ENCODE peak calls at places on chromosomes 11 and 22, in ten cellular contexts. T is pancreas, A is glutamatergic neuron, S is HFFc6, N is mesothelial cell of epicardium, P is AG10803, K is kidney epithelial cell, H is ovary, V is fibroblast of the aortic adventitia, J is neural progenitor cell. X is an unnamed sample.

GRCh38 chr11:63512816-63513215 is 6.9 kb downstream of the LGALS12 start:
- DNase-seq in S (no peak), T (no peak), A (no peak), V (no peak), K (no peak), P (no peak), N (no peak), J (no peak), H (no peak), X (no peak)

GRCh38 chr11:11468919-11469318 is 115.9 kb upstream of the CSNK2A3 start:
- DNase-seq in S (peak), N (no peak), H (no peak), A (no peak), J (no peak), T (no peak), P (no peak), V (peak), K (no peak), X (no peak)

GRCh38 chr11:35955636-35956035 is 11.8 kb downstream of the LDLRAD3 start:
- DNase-seq in V (no peak), P (no peak), H (no peak), S (no peak), A (no peak), K (no peak), N (no peak), T (no peak), J (no peak), X (no peak)

GRCh38 chr11:67355794-67356550 is 2.6 kb upstream of the POLD4 start:
- DNase-seq in J (peak), A (no peak), H (no peak), V (no peak), P (no peak), T (no peak), K (no peak), S (no peak), N (no peak), X (no peak)

GRCh38 chr11:119896387-119897045 is 167.5 kb upstream of the NECTIN1 start:
- DNase-seq in J (no peak), S (no peak), N (no peak), V (no peak), H (no peak), A (no peak), P (no peak), K (no peak), T (no peak), X (no peak)

GRCh38 chr11:36165638-36166389 is 123.4 kb downstream of the COMMD9 start:
- DNase-seq in K (no peak), J (no peak), A (no peak), V (no peak), S (no peak), H (no peak), N (no peak), P (no peak), T (no peak), X (no peak)

GRCh38 chr11:82722236-82722635 is 11.4 kb downstream of the FAM181B start:
- DNase-seq in P (peak), V (no peak), S (peak), N (no peak), J (no peak), A (no peak), T (no peak), H (no peak), K (no peak), X (no peak)

GRCh38 chr11:95829580-95830259 is 39.4 kb downstream of the CEP57 start:
- DNase-seq in P (peak), J (no peak), N (no peak), T (no peak), A (no peak), V (peak), K (no peak), S (peak), H (no peak), X (peak)

GRCh38 chr11:9527481-9528140 is 45.9 kb upstream of the WEE1 start:
- DNase-seq in J (no peak), A (no peak), P (peak), T (no peak), K (no peak), H (no peak), V (peak), S (peak), N (no peak), X (peak)

GRCh38 chr11:23903044-23903704 is 593.7 kb upstream of the LUZP2 start:
- DNase-seq in K (peak), A (no peak), N (no peak), V (peak), T (no peak), H (no peak), S (peak), P (peak), J (no peak), X (peak)

GRCh38 chr22:36048911-36049677 is 20.5 kb upstream of the RBFOX2 start:
- DNase-seq in J (no peak), S (no peak), K (no peak), V (peak), A (no peak), P (peak), N (no peak), T (no peak), H (no peak), X (peak)

GRCh38 chr11:69939551-69940245 is 120.5 kb upstream of the FGF3 start:
- DNase-seq in V (peak), H (peak), T (peak), A (peak), S (no peak), N (no peak), K (no peak), P (no peak), J (no peak), X (no peak)

GRCh38 chr22:21587803-21588611 is 20.5 kb downstream of the UBE2L3 start:
- DNase-seq in V (peak), J (no peak), P (peak), H (no peak), S (peak), A (no peak), K (no peak), T (no peak), N (no peak), X (no peak)

GRCh38 chr11:68396526-68396925 is 64.0 kb upstream of the PPP6R3 start:
- DNase-seq in V (no peak), K (no peak), P (no peak), H (no peak), J (no peak), A (peak), T (peak), S (no peak), N (no peak), X (no peak)

GRCh38 chr11:27720277-27720830 is 20.1 kb upstream of the BDNF start:
- DNase-seq in A (peak), V (peak), N (peak), P (no peak), H (peak), J (peak), S (peak), K (no peak), T (no peak), X (peak)

GRCh38 chr11:121300313-121300971 is 7.9 kb downstream of the SC5D start:
- DNase-seq in T (no peak), V (no peak), N (no peak), H (no peak), P (no peak), J (no peak), K (no peak), S (no peak), A (no peak), X (no peak)

GRCh38 chr11:44078794-44079193 is 12.7 kb downstream of the ACCS start:
- DNase-seq in V (no peak), J (no peak), T (no peak), K (no peak), S (no peak), N (no peak), A (no peak), P (no peak), H (no peak), X (no peak)

GRCh38 chr22:21451545-21452520 is 15.4 kb upstream of the TMEM191C start:
- DNase-seq in T (peak), P (no peak), H (no peak), N (no peak), J (peak), A (peak), V (no peak), S (no peak), K (no peak), X (no peak)

GRCh38 chr11:83147895-83148294 is 9.0 kb upstream of the PCF11 start:
- DNase-seq in K (no peak), N (no peak), J (no peak), V (no peak), P (no peak), S (no peak), T (no peak), H (no peak), A (no peak), X (no peak)

GRCh38 chr11:77353131-77353530 is 51.6 kb upstream of the GDPD4 start:
- DNase-seq in N (no peak), V (no peak), S (no peak), K (no peak), J (no peak), A (no peak), H (no peak), P (peak), T (no peak), X (no peak)

GRCh38 chr22:39349967-39350802 is at the start of gene SYNGR1:
- DNase-seq in S (no peak), H (peak), K (no peak), N (no peak), V (no peak), J (peak), T (peak), A (peak), P (no peak), X (no peak)

GRCh38 chr11:17519486-17519885 is 24.7 kb downstream of the USH1C start:
- DNase-seq in N (no peak), J (no peak), P (no peak), A (no peak), S (no peak), K (no peak), T (no peak), V (no peak), H (no peak), X (no peak)

GRCh38 chr22:42905702-42906183 is 48.7 kb upstream of the ARFGAP3 start:
- DNase-seq in K (no peak), P (no peak), T (peak), H (peak), J (no peak), S (no peak), A (no peak), V (no peak), N (no peak), X (peak)

GRCh38 chr22:42909363-42910058 is 52.4 kb upstream of the ARFGAP3 start:
- DNase-seq in S (no peak), K (no peak), N (no peak), A (no peak), P (no peak), V (no peak), H (no peak), T (no peak), J (no peak), X (no peak)

GRCh38 chr11:133978816-133979215 is 22.0 kb upstream of the IGSF9B start:
- DNase-seq in H (no peak), K (no peak), P (peak), T (peak), S (peak), J (no peak), N (no peak), A (no peak), V (no peak), X (peak)

GRCh38 chr22:35604671-35605457 is 12.3 kb downstream of the MB start:
- DNase-seq in A (no peak), J (no peak), V (no peak), S (no peak), N (no peak), H (no peak), K (no peak), P (peak), T (peak), X (peak)

GRCh38 chr11:32435511-32435946 is at the start of gene WT1:
- DNase-seq in A (peak), H (peak), V (peak), K (peak), S (no peak), J (peak), T (no peak), P (no peak), N (no peak), X (no peak)

GRCh38 chr11:12377106-12377823 is at the start of gene PARVA:
- DNase-seq in H (peak), A (peak), K (no peak), N (peak), P (peak), T (peak), J (peak), V (peak), S (peak), X (peak)

GRCh38 chr11:995752-996420 is 40.6 kb downstream of the MUC6 start:
- DNase-seq in J (peak), T (peak), A (peak), S (no peak), K (peak), N (peak), P (no peak), V (no peak), H (no peak), X (no peak)

GRCh38 chr11:99822846-99823565 is 802.3 kb downstream of the CNTN5 start:
- DNase-seq in A (no peak), N (no peak), P (no peak), T (no peak), S (no peak), H (no peak), K (no peak), V (no peak), J (no peak), X (no peak)

GRCh38 chr11:118263694-118264567 is at the start of gene MPZL2:
- DNase-seq in H (no peak), K (no peak), N (no peak), T (peak), P (no peak), V (no peak), S (no peak), A (peak), J (peak), X (peak)

GRCh38 chr22:44127353-44127752 is 53.4 kb upstream of the PARVG start:
- DNase-seq in P (no peak), N (no peak), H (peak), A (no peak), V (peak), K (no peak), T (no peak), J (no peak), S (no peak), X (no peak)

GRCh38 chr22:27987557-27987956 is 68.5 kb upstream of the PITPNB start:
- DNase-seq in J (no peak), V (peak), H (no peak), A (no peak), P (peak), S (peak), T (no peak), N (no peak), K (peak), X (no peak)

GRCh38 chr22:29871684-29872083 is 11.3 kb upstream of the MTMR3 start:
- DNase-seq in V (no peak), J (peak), K (no peak), P (no peak), T (no peak), H (no peak), N (peak), S (no peak), A (no peak), X (no peak)

GRCh38 chr11:123483058-123483457 is 53.0 kb downstream of the GRAMD1B start:
- DNase-seq in J (no peak), T (no peak), K (no peak), H (no peak), S (no peak), N (no peak), V (peak), A (no peak), P (peak), X (peak)

GRCh38 chr22:40766956-40767355 is 52.2 kb downstream of the SLC25A17 start:
- DNase-seq in A (no peak), N (no peak), H (no peak), K (peak), T (no peak), V (no peak), S (no peak), J (no peak), P (no peak), X (no peak)

GRCh38 chr11:45931739-45932138 is 9.3 kb downstream of the LARGE2 start:
- DNase-seq in T (no peak), V (no peak), K (no peak), N (no peak), P (no peak), A (no peak), J (no peak), H (no peak), S (no peak), X (peak)

DNA sequence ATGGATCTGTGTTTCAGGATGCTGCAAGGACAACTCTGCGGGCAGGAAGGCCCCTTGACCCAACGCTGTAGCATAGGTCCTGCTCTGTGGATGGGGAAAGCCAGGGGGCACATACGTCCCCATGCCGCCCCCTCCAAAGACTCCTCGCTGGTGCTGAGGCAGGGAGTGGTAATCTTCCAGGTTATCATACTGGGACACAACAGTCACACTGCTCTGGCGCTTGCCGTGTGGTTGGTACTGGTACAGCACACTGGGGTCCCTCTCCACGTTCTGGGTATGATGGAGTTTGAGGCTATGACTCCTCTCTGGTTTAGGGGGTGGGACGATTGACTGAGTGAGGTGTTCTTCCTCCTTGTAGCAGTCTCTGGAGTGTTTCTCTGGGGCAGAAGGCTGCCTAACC is 26.2 kb upstream of the TP53AIP1 start:
- DNase-seq in T (no peak), V (no peak), J (no peak), S (no peak), K (no peak), A (no peak), H (no peak), P (no peak), N (no peak), X (no peak)
- TF ChIP-seq CTCF in T (no peak), V (no peak), J (no peak), S (no peak), K (no peak), A (no peak), H (no peak), P (no peak), N (no peak), X (no peak)

GRCh38 chr11:2298795-2299747 is 2.6 kb downstream of the C11orf21 start:
- DNase-seq in P (no peak), A (peak), S (no peak), J (peak), K (no peak), N (no peak), H (peak), T (peak), V (no peak), X (peak)
- TF ChIP-seq CTCF in P (no peak), A (no peak), S (peak), J (peak), K (peak), N (no peak), H (no peak), T (peak), V (peak), X (peak)

DNA sequence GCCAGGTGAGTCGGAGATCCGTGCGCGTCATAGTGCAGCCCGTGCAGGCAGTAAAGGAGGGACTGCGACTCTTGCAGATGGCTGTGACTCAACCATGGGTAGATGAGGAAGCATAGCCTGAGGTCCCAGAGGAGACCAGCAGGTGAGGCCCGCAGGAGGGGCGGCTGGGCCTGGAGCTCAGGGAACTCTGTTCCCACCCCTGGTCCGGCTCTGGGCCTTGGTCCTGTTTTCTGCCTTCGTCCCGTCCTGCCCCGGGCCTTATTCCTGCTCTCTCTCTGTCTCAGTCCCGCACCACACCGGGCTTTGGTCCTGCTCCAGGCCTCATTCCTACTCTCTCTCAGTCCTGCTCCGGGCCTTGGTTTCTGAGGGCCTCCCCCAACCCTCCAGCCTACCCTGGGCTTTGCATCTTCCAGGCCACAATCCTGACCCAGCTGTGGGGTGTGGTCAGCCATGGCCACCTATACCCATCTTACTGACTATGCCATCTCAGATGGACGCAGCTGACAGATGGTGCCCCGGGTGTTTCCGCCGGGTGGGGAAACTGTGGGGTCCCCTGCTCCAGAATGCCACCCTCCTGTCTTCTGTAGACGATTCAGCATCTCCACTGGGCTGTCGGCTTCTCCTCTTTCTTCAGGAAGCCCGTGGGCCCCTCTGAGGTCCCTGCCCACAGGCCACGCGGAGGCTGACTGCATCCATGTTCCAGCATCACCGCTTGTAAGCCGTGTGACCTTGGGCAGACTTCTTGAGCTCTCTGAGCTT is 1134.1 kb downstream of the BRD1 start:
- DNase-seq in A (no peak), J (no peak), H (no peak), N (no peak), K (no peak), P (no peak), V (no peak), T (peak), S (no peak), X (no peak)
- TF ChIP-seq CTCF in A (no peak), J (no peak), H (no peak), N (no peak), K (no peak), P (no peak), V (no peak), T (no peak), S (no peak), X (no peak)

GRCh38 chr11:34755671-34756070 is 134.8 kb downstream of the EHF start:
- DNase-seq in J (no peak), A (no peak), N (no peak), K (no peak), S (no peak), P (no peak), V (no peak), T (no peak), H (no peak), X (no peak)

GRCh38 chr11:34757026-34757451 is 136.1 kb downstream of the EHF start:
- DNase-seq in A (no peak), P (no peak), J (no peak), H (no peak), N (no peak), S (no peak), T (no peak), V (no peak), K (no peak), X (peak)

GRCh38 chr11:34758262-34758661 is 137.4 kb downstream of the EHF start:
- DNase-seq in S (no peak), J (no peak), K (no peak), A (no peak), V (peak), H (no peak), T (no peak), N (no peak), P (no peak), X (no peak)

GRCh38 chr11:34754171-34754823 is 133.4 kb downstream of the EHF start:
- DNase-seq in H (no peak), N (no peak), V (peak), K (no peak), S (no peak), A (no peak), J (no peak), P (peak), T (no peak), X (peak)

DNA sequence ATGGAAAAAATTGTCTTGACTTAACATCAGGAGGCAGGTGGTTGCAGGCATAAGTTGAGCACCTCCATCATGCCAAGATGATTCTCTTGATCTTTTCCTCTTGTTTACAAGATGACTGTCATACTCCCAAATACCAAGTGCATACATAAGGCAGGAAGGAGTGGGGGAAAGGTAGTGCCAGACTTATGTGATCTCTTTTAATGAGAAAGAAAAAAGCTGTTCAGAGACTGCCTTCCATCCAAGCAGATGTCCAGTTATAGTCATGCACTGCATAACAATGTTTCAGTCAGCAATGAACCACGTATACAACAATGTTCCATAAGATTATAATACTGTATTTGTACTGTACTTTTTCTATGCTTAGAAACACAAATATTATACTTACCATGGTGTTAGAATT is 135.7 kb downstream of the EHF start:
- DNase-seq in V (no peak), H (no peak), T (no peak), K (no peak), J (no peak), N (no peak), A (no peak), P (no peak), S (no peak), X (no peak)
- TF ChIP-seq CTCF in V (no peak), H (no peak), T (no peak), K (no peak), J (no peak), N (no peak), A (no peak), P (no peak), S (no peak), X (no peak)

GRCh38 chr22:19495562-19496323 is 16.0 kb downstream of the CDC45 start:
- DNase-seq in J (no peak), S (peak), P (peak), A (no peak), H (no peak), K (no peak), V (peak), T (no peak), N (no peak), X (no peak)
- TF ChIP-seq CTCF in J (no peak), S (peak), P (peak), A (no peak), H (no peak), K (no peak), V (no peak), T (no peak), N (no peak), X (peak)